ENCODE peak calls at places on chromosome 3, in four cellular contexts. N is GF-D8; B is right cardiac atrium; E is effector memory CD4-positive, alpha-beta T cell. I is an unnamed sample.

GRCh38 chr3:50390523-50391177 is 31.3 kb upstream of the TMEM115 start:
- DNase-seq in E (no peak), B (peak), N (no peak), I (no peak)

GRCh38 chr3:98746882-98747281 is 16.3 kb upstream of the ST3GAL6 start:
- DNase-seq in B (no peak), N (no peak), E (no peak), I (no peak)

GRCh38 chr3:139202226-139202958 is 141.4 kb upstream of the MRPS22 start:
- DNase-seq in N (no peak), B (peak), E (no peak), I (no peak)

GRCh38 chr3:33645060-33645841 is 72.8 kb downstream of the CLASP2 start:
- DNase-seq in E (peak), N (no peak), B (no peak), I (peak)

GRCh38 chr3:177842302-177842701 is 645.0 kb upstream of the TBL1XR1 start:
- DNase-seq in E (no peak), B (no peak), N (no peak), I (no peak)

GRCh38 chr3:30523366-30523765 is 83.0 kb upstream of the TGFBR2 start:
- DNase-seq in B (no peak), N (no peak), E (no peak), I (no peak)

GRCh38 chr3:194255252-194256039 is 95.7 kb downstream of the CPN2 start:
- DNase-seq in N (peak), E (no peak), B (peak), I (no peak)

GRCh38 chr3:9553021-9553948 is at the start of gene LHFPL4:
- DNase-seq in E (no peak), B (no peak), N (no peak), I (no peak)

I was measured in fibroblast of mammary gland.